ENCODE peak calls at places on chromosomes 3 and 15, in five cellular contexts. L is HepG2, C is H1, U is GM12878, B is NT2/D1. R is an unnamed sample.
A peak's percentile ranks its signal among the peaks of the same experiment; 100 is the strongest.

GRCh38 chr3:107734317-107734716 is 211.6 kb downstream of the BBX start:
- DNase-seq in L (no peak), B (no peak), C (no peak), U (no peak), R (no peak)

GRCh38 chr3:189800436-189800835 is 169.2 kb downstream of the TP63 start:
- DNase-seq in L (no peak), B (no peak), U (no peak), C (no peak), R (no peak)

GRCh38 chr3:107633327-107634141 is 110.8 kb downstream of the BBX start:
- DNase-seq in C (no peak), U (peak; percentile 56), B (no peak), L (no peak), R (no peak)

GRCh38 chr3:110813541-110813940 is 258.1 kb upstream of the NECTIN3 start:
- DNase-seq in U (no peak), L (no peak), B (no peak), C (no peak), R (no peak)

GRCh38 chr3:1092061-1092460 is 763 bp upstream of the CNTN6 start:
- DNase-seq in L (no peak), C (no peak), B (no peak), U (no peak), R (no peak)

GRCh38 chr3:14480207-14481017 is 59.7 kb downstream of the GRIP2 start:
- DNase-seq in B (no peak), L (no peak), U (no peak), C (no peak), R (no peak)

GRCh38 chr3:114447950-114448479 is 154.2 kb downstream of the TIGIT start:
- DNase-seq in L (no peak), U (no peak), B (no peak), C (no peak), R (no peak)

GRCh38 chr3:17619952-17620351 is 122.5 kb downstream of the TBC1D5 start:
- DNase-seq in B (no peak), C (no peak), L (peak; percentile 57), U (no peak), R (no peak)

GRCh38 chr3:52200981-52201679 is 3.2 kb downstream of the ALAS1 start:
- DNase-seq in C (no peak), B (no peak), L (no peak), U (no peak), R (no peak)

GRCh38 chr3:115699741-115700140 is 76.4 kb downstream of the GAP43 start:
- DNase-seq in B (no peak), L (no peak), C (no peak), U (no peak), R (no peak)

GRCh38 chr3:170233532-170233931 is 11.3 kb downstream of the PRKCI start:
- DNase-seq in U (no peak), L (peak; percentile 5), C (no peak), B (no peak), R (no peak)

GRCh38 chr3:197001972-197002700 is 27.5 kb downstream of the MELTF start:
- DNase-seq in U (no peak), C (no peak), B (no peak), L (no peak), R (no peak)

GRCh38 chr15:90845201-90845949 is 23.0 kb upstream of the FURIN start:
- DNase-seq in B (no peak), L (no peak), U (peak; percentile 50), C (no peak), R (no peak)

GRCh38 chr15:47194718-47195117 is 522.6 kb upstream of the SEMA6D start:
- DNase-seq in B (no peak), C (no peak), L (peak; percentile 5), U (no peak), R (peak; percentile 4)

GRCh38 chr15:79615754-79616153 is 183.6 kb downstream of the MINAR1 start:
- DNase-seq in L (no peak), B (no peak), U (no peak), C (no peak), R (no peak)

GRCh38 chr3:6438031-6438430 is 422.9 kb upstream of the GRM7 start:
- DNase-seq in B (no peak), C (no peak), L (no peak), U (no peak), R (no peak)

GRCh38 chr3:188244395-188244861 is 90.5 kb downstream of the LPP start:
- DNase-seq in B (no peak), C (no peak), U (no peak), L (no peak), R (no peak)

GRCh38 chr3:107956991-107957467 is 133.8 kb downstream of the CD47 start:
- DNase-seq in B (no peak), U (no peak), C (no peak), L (no peak), R (no peak)

GRCh38 chr3:135853981-135854380 is 111.5 kb upstream of the PPP2R3A start:
- DNase-seq in C (no peak), B (no peak), U (no peak), L (no peak), R (no peak)

GRCh38 chr3:42662037-42662812 is 8.7 kb downstream of the ZBTB47 start:
- DNase-seq in B (no peak), L (no peak), C (no peak), U (no peak), R (no peak)

GRCh38 chr15:64333986-64334385 is 22.0 kb downstream of the CSNK1G1 start:
- DNase-seq in U (no peak), C (no peak), B (no peak), L (no peak), R (no peak)

GRCh38 chr3:97932387-97932801 is 39.8 kb downstream of the RIOX2 start:
- DNase-seq in B (no peak), U (no peak), C (no peak), L (no peak), R (no peak)

GRCh38 chr3:25532763-25533162 is 104.7 kb downstream of the RARB start:
- DNase-seq in C (peak; percentile 13), B (no peak), U (no peak), L (peak; percentile 15), R (peak; percentile 18)
- TF ChIP-seq SUZ12 in C (no peak), B (no peak), U (no peak), L (no peak), R (no peak)

GRCh38 chr3:5015056-5015455 is 35.8 kb downstream of the BHLHE40 start:
- DNase-seq in U (no peak), L (no peak), B (no peak), C (no peak), R (no peak)

GRCh38 chr3:5012398-5012797 is 33.2 kb downstream of the BHLHE40 start:
- DNase-seq in L (no peak), U (no peak), B (no peak), C (no peak), R (no peak)

GRCh38 chr3:5014431-5014830 is 35.2 kb downstream of the BHLHE40 start:
- DNase-seq in U (no peak), B (no peak), L (no peak), C (no peak), R (no peak)

GRCh38 chr3:5011555-5012256 is 32.5 kb downstream of the BHLHE40 start:
- DNase-seq in U (peak; percentile 71), B (no peak), C (no peak), L (no peak), R (no peak)

DNA sequence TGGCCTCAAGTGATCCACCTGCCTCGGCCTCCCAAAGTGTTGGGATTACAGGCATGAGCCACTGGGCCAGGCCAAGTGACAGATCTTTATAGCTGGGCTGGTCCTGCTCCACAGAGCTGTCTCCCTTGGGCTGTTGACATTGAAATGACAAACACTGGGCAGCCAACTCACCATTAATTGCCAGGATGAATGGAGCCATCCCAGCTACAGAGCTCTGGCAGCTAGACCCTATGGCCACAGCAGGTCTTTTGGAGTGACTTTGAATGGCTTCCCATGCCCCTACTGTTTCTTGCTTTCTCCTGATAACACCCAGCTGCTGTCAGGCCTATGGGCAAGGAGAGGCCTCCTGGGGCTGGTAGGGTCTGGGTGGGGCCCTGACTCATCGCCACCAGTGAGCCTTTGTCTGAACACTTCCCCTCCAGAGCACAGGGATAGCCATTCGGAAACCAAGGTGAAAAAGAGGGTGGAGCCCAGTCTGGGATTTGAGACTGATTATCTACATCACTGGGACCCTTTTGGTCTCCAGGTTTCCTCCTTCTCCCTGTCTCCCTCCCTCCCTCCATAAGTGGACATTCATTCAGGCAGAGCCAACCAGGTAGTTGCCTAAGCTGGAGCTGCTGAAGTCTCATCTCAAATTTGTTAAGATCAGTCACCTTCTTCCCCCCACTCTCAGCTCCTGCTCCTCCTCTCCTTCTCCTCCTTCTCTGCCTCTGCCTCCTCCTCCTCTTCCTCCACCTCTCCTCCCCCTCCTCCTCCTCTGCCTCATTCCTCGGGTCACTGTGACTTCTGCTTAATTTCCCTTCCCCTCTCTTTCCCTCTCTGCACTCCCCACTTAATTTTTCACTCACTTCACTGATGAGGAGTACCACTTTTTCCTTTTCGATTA is 34.0 kb downstream of the BHLHE40 start:
- DNase-seq in C (peak; percentile 15), U (no peak), B (no peak), L (peak; percentile 29), R (no peak)
- TF ChIP-seq SUZ12 in C (no peak), U (no peak), B (no peak), L (no peak), R (no peak)

DNA sequence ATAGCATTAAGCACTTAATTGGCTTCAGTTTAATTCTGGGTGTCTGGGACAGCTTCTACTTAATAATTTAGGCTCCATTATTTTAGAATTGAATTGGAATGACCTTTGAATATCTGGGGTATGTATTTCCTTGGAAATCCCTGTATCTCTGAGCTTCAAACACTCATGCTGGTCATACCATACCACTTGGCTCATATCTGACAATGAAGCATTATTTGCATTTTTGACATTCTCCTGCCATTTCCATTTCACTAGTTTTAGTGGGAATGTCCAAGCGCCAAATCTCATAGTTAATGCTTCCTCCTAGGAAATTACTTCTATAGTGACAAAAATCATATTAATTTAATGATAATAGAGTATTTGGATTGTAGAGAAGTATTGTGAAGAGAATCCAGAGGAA is 393.2 kb downstream of the DIPK2A start:
- DNase-seq in C (no peak), L (no peak), B (no peak), U (no peak), R (no peak)
- TF ChIP-seq SUZ12 in C (no peak), L (no peak), B (no peak), U (no peak), R (no peak)

GRCh38 chr3:185504636-185505035 is 5.8 kb upstream of the TMEM41A start:
- DNase-seq in B (no peak), U (no peak), C (no peak), L (no peak), R (no peak)
- TF ChIP-seq SUZ12 in B (no peak), U (no peak), C (no peak), L (no peak), R (no peak)

DNA sequence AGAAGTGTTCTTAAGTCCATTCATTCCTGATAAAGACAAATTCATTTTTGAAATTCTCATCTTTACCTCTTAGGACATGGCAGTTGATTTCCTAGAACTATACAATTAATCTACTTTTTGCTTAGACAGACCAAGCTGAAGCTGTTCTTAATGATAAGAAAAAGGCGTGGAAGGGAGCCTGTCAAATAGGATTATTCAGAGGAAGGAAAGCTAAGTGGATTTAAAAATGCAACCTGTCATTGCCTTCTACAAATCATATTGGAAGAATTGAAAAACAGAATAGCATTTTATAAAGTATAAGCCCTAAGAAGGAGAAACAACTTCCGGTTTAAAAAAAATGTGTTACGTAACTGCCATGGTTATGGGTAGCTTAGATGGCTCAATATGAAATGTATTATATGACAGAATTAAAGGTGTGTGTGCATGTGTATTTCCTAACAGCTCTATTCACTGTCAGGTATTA is 81.2 kb upstream of the RAP2B start:
- DNase-seq in U (no peak), L (no peak), B (no peak), C (no peak), R (no peak)
- TF ChIP-seq SUZ12 in U (no peak), L (no peak), B (no peak), C (no peak), R (no peak)

GRCh38 chr3:39361252-39361927 is 21.8 kb upstream of the SLC25A38 start:
- DNase-seq in C (no peak), L (no peak), U (no peak), B (no peak), R (no peak)
- TF ChIP-seq SUZ12 in C (no peak), L (no peak), U (no peak), B (no peak), R (no peak)

R was measured in HEK293T.